ENCODE peak calls at places on chromosomes 6 and 20, in eight cellular contexts. M, V, D, C, Z, R, X and O are unnamed samples.

GRCh38 chr20:38181207-38181693 is 16.2 kb upstream of the TGM2 start:
- DNase-seq in R (no peak), X (no peak), C (no peak), D (no peak), V (no peak), Z (no peak), M (peak), O (no peak)

GRCh38 chr6:26003102-26003694 is 40.6 kb downstream of the TRIM38 start:
- DNase-seq in Z (no peak), C (peak), M (peak), V (peak), X (no peak), R (peak), D (peak), O (peak)

GRCh38 chr6:73516712-73517489 is 3.9 kb downstream of the EEF1A1 start:
- DNase-seq in R (peak), M (no peak), V (no peak), D (no peak), Z (no peak), C (no peak), X (no peak), O (no peak)

GRCh38 chr6:166996406-166996805 is 2.8 kb upstream of the CEP43 start:
- DNase-seq in Z (no peak), R (peak), D (no peak), C (no peak), M (no peak), V (no peak), X (no peak), O (no peak)

GRCh38 chr6:43770417-43771209 is 602 bp downstream of the VEGFA start:
- DNase-seq in V (peak), M (peak), R (peak), X (peak), C (peak), Z (peak), D (peak), O (peak)

GRCh38 chr20:59235226-59235625 is 65.2 kb upstream of the EDN3 start:
- DNase-seq in Z (no peak), R (no peak), D (no peak), V (no peak), C (no peak), X (no peak), M (no peak), O (no peak)

GRCh38 chr20:24633026-24633425 is 163.6 kb downstream of the SYNDIG1 start:
- DNase-seq in Z (no peak), C (no peak), D (no peak), V (no peak), R (no peak), X (no peak), M (no peak), O (no peak)

GRCh38 chr6:9112548-9112947 is 677.2 kb upstream of the SLC35B3 start:
- DNase-seq in V (no peak), D (no peak), M (peak), R (no peak), Z (no peak), C (no peak), X (no peak), O (no peak)

GRCh38 chr6:26284537-26285142 is 80.4 kb upstream of the BTN3A2 start:
- DNase-seq in Z (peak), C (no peak), D (peak), X (peak), V (peak), R (peak), M (peak), O (no peak)

GRCh38 chr6:160791981-160792418 is 90.0 kb downstream of the PLG start:
- DNase-seq in X (no peak), C (no peak), Z (no peak), M (no peak), R (no peak), D (no peak), V (no peak), O (no peak)

GRCh38 chr6:112881828-112882227 is 534.7 kb downstream of the RFPL4B start:
- DNase-seq in Z (no peak), M (no peak), V (no peak), D (no peak), X (no peak), R (no peak), C (no peak), O (no peak)

GRCh38 chr20:48898210-48898609 is 23.3 kb upstream of the ARFGEF2 start:
- DNase-seq in R (no peak), X (no peak), V (no peak), M (no peak), D (peak), C (no peak), Z (no peak), O (no peak)

GRCh38 chr6:157984165-157984564 is 2.5 kb downstream of the SYNJ2 start:
- DNase-seq in V (no peak), M (no peak), Z (no peak), D (peak), X (no peak), R (no peak), C (no peak), O (no peak)

DNA sequence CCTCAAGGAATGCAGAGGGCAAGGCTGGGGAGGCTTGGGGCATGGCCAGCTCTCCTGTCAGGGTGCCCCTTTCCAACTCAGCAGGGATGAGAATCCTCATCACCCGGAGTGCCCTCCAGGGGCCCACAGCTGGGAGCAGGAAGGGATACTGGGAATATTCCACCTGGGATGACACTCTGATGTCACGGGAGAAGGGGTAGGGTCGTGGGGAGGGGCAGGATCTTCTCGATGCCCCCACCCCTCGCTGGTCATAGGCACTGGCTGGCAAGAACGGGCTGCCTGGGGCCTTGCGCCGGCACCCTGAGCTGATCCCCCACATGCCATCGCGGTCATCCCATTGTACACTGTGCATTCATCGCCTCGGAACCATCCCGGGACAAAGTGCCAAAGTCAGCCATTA is 10.6 kb upstream of the NXT1 start:
- DNase-seq in M (no peak), X (no peak), D (no peak), Z (no peak), R (no peak), V (no peak), C (no peak), O (no peak)
- TF ChIP-seq CTCF in M (no peak), X (no peak), D (no peak), Z (no peak), R (no peak), V (no peak), C (no peak), O (no peak)

GRCh38 chr6:21691685-21692346 is 98.3 kb downstream of the SOX4 start:
- DNase-seq in Z (no peak), V (no peak), R (no peak), C (no peak), M (no peak), D (no peak), X (no peak), O (no peak)

DNA sequence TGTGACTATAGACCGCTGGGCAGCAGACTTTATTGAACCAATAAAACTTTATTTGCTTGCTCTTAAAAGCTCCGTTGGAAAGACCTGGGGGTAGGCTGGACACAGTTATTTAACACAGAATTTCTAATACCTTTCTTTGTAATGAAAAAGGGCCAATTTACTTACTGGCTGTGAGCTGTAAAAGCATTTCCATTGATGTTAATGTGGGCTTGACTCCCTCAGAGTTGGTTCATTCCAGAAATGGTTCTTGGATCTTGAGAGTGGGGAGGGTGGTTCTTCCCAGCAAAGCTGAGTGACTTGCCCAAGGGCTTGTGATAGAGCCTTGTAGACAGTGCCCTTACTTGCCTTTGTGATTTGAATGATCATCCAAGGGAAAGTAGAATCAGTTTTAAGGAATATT is 100.6 kb downstream of the SOX4 start:
- DNase-seq in R (no peak), Z (no peak), V (no peak), M (no peak), X (no peak), C (no peak), D (no peak), O (no peak)
- TF ChIP-seq CTCF in R (no peak), Z (no peak), V (no peak), M (no peak), X (no peak), C (no peak), D (no peak), O (no peak)

GRCh38 chr20:46809961-46810360 is 84.7 kb upstream of the EYA2 start:
- DNase-seq in D (no peak), R (no peak), V (no peak), X (no peak), C (no peak), M (no peak), Z (no peak), O (no peak)

GRCh38 chr20:46811328-46812084 is 83.1 kb upstream of the EYA2 start:
- DNase-seq in R (no peak), Z (no peak), V (no peak), X (no peak), C (peak), M (no peak), D (no peak), O (no peak)

GRCh38 chr20:46807998-46808397 is 86.6 kb upstream of the EYA2 start:
- DNase-seq in D (no peak), X (no peak), Z (no peak), R (no peak), C (no peak), M (no peak), V (no peak), O (no peak)

GRCh38 chr20:46808565-46808964 is 86.1 kb upstream of the EYA2 start:
- DNase-seq in M (no peak), R (no peak), C (no peak), X (no peak), V (no peak), Z (no peak), D (no peak), O (no peak)

GRCh38 chr20:46810442-46811327 is 84.0 kb upstream of the EYA2 start:
- DNase-seq in D (no peak), Z (no peak), C (no peak), X (no peak), V (no peak), R (no peak), M (no peak), O (no peak)
- TF ChIP-seq CTCF in D (no peak), Z (no peak), C (no peak), X (no peak), V (no peak), R (no peak), M (no peak), O (no peak)

GRCh38 chr6:11412616-11413015 is 124.9 kb upstream of the TMEM170B start:
- DNase-seq in Z (no peak), D (no peak), R (no peak), M (no peak), X (no peak), V (no peak), C (no peak), O (no peak)

GRCh38 chr6:11412011-11412424 is 125.5 kb upstream of the TMEM170B start:
- DNase-seq in R (peak), X (no peak), M (no peak), C (no peak), D (no peak), Z (no peak), V (no peak), O (no peak)

GRCh38 chr6:11413728-11414127 is 123.8 kb upstream of the TMEM170B start:
- DNase-seq in D (no peak), C (no peak), Z (no peak), V (no peak), M (no peak), R (peak), X (no peak), O (no peak)

GRCh38 chr6:11414564-11414963 is 123.0 kb upstream of the TMEM170B start:
- DNase-seq in R (no peak), V (no peak), D (no peak), M (no peak), Z (no peak), X (no peak), C (no peak), O (no peak)

GRCh38 chr6:11413112-11413687 is 124.3 kb upstream of the TMEM170B start:
- DNase-seq in R (no peak), M (no peak), V (no peak), X (no peak), D (no peak), C (no peak), Z (no peak), O (no peak)
- TF ChIP-seq CTCF in R (no peak), M (no peak), V (no peak), X (no peak), D (no peak), C (peak), Z (no peak), O (no peak)

GRCh38 chr6:108565893-108566292 is 5.2 kb downstream of the FOXO3 start:
- DNase-seq in R (peak), D (peak), X (no peak), M (no peak), C (no peak), Z (no peak), V (no peak), O (no peak)
- TF ChIP-seq CTCF in R (peak), D (no peak), X (peak), M (no peak), C (peak), Z (peak), V (no peak), O (no peak)

GRCh38 chr6:135145509-135145865 is 35.6 kb upstream of the MYB start:
- DNase-seq in M (no peak), R (no peak), X (no peak), V (no peak), D (no peak), Z (no peak), C (no peak), O (no peak)
- TF ChIP-seq CTCF in M (no peak), R (no peak), X (no peak), V (no peak), D (no peak), Z (no peak), C (no peak), O (no peak)

GRCh38 chr20:45156728-45157127 is 18.0 kb upstream of the PI3 start:
- DNase-seq in Z (no peak), X (no peak), M (no peak), V (no peak), D (no peak), R (no peak), C (no peak), O (no peak)

GRCh38 chr20:45153147-45153546 is 21.6 kb upstream of the PI3 start:
- DNase-seq in D (no peak), Z (no peak), C (no peak), R (no peak), X (no peak), M (no peak), V (no peak), O (no peak)

GRCh38 chr20:45153756-45154155 is 20.9 kb upstream of the PI3 start:
- DNase-seq in M (no peak), C (no peak), Z (no peak), V (no peak), D (no peak), R (no peak), X (no peak), O (no peak)

GRCh38 chr20:45157977-45158376 is 16.7 kb upstream of the PI3 start:
- DNase-seq in R (peak), C (no peak), X (no peak), M (no peak), D (no peak), Z (no peak), V (no peak), O (no peak)

DNA sequence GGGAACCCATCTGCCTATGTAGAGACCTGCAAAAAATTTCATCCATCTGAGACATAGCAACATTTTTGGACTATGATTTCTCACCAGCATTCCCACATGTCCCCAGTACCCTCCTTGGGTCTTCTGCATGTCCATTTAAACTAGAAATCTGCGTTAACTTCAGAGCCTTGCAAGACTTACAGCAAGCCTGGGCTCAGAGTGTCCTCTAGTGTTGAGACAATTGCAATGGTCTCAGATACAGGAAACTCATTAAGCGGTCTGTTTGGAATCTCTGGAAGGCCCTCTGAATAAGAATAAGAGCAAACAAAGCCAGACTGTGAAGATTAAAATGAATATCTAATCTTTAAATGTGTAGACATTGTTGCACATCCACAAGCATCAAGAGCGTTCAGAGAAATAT is 20.5 kb upstream of the PI3 start:
- DNase-seq in V (no peak), C (no peak), R (peak), M (no peak), D (no peak), X (no peak), Z (no peak), O (no peak)
- TF ChIP-seq CTCF in V (no peak), C (peak), R (no peak), M (no peak), D (no peak), X (no peak), Z (no peak), O (no peak)

GRCh38 chr6:138030872-138031271 is 76.3 kb downstream of the PERP start:
- DNase-seq in R (no peak), V (no peak), Z (no peak), X (no peak), M (no peak), D (no peak), C (no peak), O (no peak)

GRCh38 chr6:138028893-138029292 is 78.3 kb downstream of the PERP start:
- DNase-seq in M (no peak), R (no peak), C (no peak), X (no peak), Z (no peak), D (no peak), V (no peak), O (no peak)

GRCh38 chr6:138031417-138031816 is 75.8 kb downstream of the PERP start:
- DNase-seq in M (no peak), R (no peak), V (no peak), Z (no peak), X (no peak), C (no peak), D (no peak), O (no peak)

GRCh38 chr6:138026342-138026741 is 80.9 kb downstream of the PERP start:
- DNase-seq in Z (no peak), V (no peak), D (no peak), C (no peak), R (no peak), M (no peak), X (no peak), O (no peak)

GRCh38 chr6:138025528-138025941 is 81.7 kb downstream of the PERP start:
- DNase-seq in X (no peak), C (no peak), V (no peak), M (no peak), D (no peak), R (no peak), Z (no peak), O (no peak)
- TF ChIP-seq CTCF in X (no peak), C (no peak), V (no peak), M (no peak), D (no peak), R (no peak), Z (no peak), O (no peak)

DNA sequence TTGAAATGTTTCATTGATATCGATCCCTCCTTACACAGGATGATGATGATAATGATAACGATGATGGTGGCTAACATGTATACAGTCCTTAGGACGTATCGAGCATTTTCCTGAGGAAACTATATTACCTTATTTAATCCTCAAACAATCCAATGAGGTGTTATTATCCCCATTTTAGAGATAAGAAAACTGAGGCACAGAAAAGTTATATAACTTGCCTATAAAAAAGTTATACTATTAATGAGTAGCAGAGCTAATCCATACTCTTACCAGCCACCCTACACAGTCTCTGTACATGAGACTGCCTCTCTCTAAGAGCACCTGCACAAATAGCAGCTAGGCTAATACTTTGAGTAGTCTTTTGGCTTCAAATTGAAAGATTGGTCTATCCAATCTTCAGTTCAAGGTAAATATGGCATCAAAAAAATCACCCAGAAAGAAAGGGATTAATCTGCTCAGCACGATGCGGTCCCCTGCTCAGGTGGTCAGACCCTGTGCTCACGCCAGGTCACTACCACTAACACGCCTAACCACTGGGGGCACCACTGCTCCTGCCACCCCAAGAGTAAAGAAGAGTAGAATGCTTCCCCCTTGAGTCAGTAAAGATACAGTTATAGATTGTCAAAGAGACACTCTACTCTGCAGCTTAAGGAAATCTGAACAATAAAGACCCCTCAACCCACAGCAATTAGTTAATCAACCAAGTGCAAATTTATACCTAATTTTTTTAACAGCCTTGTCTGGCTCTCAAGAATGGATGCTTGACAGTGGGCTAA is 15.0 kb downstream of the GABBR1 start:
- DNase-seq in M (no peak), R (no peak), Z (no peak), V (no peak), D (no peak), X (no peak), C (peak), O (no peak)
- TF ChIP-seq CTCF in M (no peak), R (no peak), Z (no peak), V (no peak), D (no peak), X (no peak), C (no peak), O (peak)